ENCODE peak calls at places on chromosomes 7 and 10, in six cellular contexts. One of them, this sample, is unnamed.

GRCh38 chr7:21996641-21997040 is 50.9 kb upstream of the CDCA7L start:
- DNase-seq in activated CD4-positive, alpha-beta T cell treated with anti-CD3 and anti-CD28 coated beads for 36 hours: no peak
- DNase-seq in NCI-H2171: no peak
- DNase-seq in HEK293T: no peak
- DNase-seq in Calu3: no peak
- DNase-seq in activated CD8-positive, alpha-beta memory T cell treated with anti-CD3 and anti-CD28 coated beads, Interleukin-2, amount 50 U/mL, for 4 hours: no peak
- DNase-seq in this sample: no peak

GRCh38 chr7:5296627-5297226 is 14.0 kb downstream of the SLC29A4 start:
- DNase-seq in Calu3: no peak
- DNase-seq in activated CD4-positive, alpha-beta T cell treated with anti-CD3 and anti-CD28 coated beads for 36 hours: peak
- DNase-seq in activated CD8-positive, alpha-beta memory T cell treated with anti-CD3 and anti-CD28 coated beads, Interleukin-2, amount 50 U/mL, for 4 hours: peak
- DNase-seq in NCI-H2171: no peak
- DNase-seq in HEK293T: peak
- DNase-seq in this sample: peak

GRCh38 chr7:136870799-136871487 is 2.5 kb downstream of the CHRM2 start:
- DNase-seq in activated CD8-positive, alpha-beta memory T cell treated with anti-CD3 and anti-CD28 coated beads, Interleukin-2, amount 50 U/mL, for 4 hours: no peak
- DNase-seq in NCI-H2171: no peak
- DNase-seq in HEK293T: no peak
- DNase-seq in Calu3: no peak
- DNase-seq in activated CD4-positive, alpha-beta T cell treated with anti-CD3 and anti-CD28 coated beads for 36 hours: peak
- DNase-seq in this sample: no peak

GRCh38 chr7:27885652-27886051 is 145.7 kb downstream of the TAX1BP1 start:
- DNase-seq in activated CD4-positive, alpha-beta T cell treated with anti-CD3 and anti-CD28 coated beads for 36 hours: no peak
- DNase-seq in HEK293T: no peak
- DNase-seq in activated CD8-positive, alpha-beta memory T cell treated with anti-CD3 and anti-CD28 coated beads, Interleukin-2, amount 50 U/mL, for 4 hours: no peak
- DNase-seq in Calu3: no peak
- DNase-seq in NCI-H2171: no peak
- DNase-seq in this sample: no peak

GRCh38 chr10:91856637-91857036 is 52.6 kb downstream of the FGFBP3 start:
- DNase-seq in activated CD4-positive, alpha-beta T cell treated with anti-CD3 and anti-CD28 coated beads for 36 hours: no peak
- DNase-seq in NCI-H2171: no peak
- DNase-seq in Calu3: peak
- DNase-seq in HEK293T: no peak
- DNase-seq in activated CD8-positive, alpha-beta memory T cell treated with anti-CD3 and anti-CD28 coated beads, Interleukin-2, amount 50 U/mL, for 4 hours: no peak
- DNase-seq in this sample: no peak

GRCh38 chr10:69332278-69333010 is 54.1 kb downstream of the HK1 start:
- DNase-seq in NCI-H2171: no peak
- DNase-seq in activated CD8-positive, alpha-beta memory T cell treated with anti-CD3 and anti-CD28 coated beads, Interleukin-2, amount 50 U/mL, for 4 hours: no peak
- DNase-seq in HEK293T: no peak
- DNase-seq in Calu3: peak
- DNase-seq in activated CD4-positive, alpha-beta T cell treated with anti-CD3 and anti-CD28 coated beads for 36 hours: no peak
- DNase-seq in this sample: peak

GRCh38 chr7:157974678-157975230 is 612.9 kb downstream of the PTPRN2 start:
- DNase-seq in Calu3: no peak
- DNase-seq in activated CD4-positive, alpha-beta T cell treated with anti-CD3 and anti-CD28 coated beads for 36 hours: no peak
- DNase-seq in activated CD8-positive, alpha-beta memory T cell treated with anti-CD3 and anti-CD28 coated beads, Interleukin-2, amount 50 U/mL, for 4 hours: no peak
- DNase-seq in HEK293T: no peak
- DNase-seq in NCI-H2171: no peak
- DNase-seq in this sample: no peak

GRCh38 chr10:120477723-120478270 is 20.8 kb downstream of the PLPP4 start:
- DNase-seq in Calu3: no peak
- DNase-seq in activated CD4-positive, alpha-beta T cell treated with anti-CD3 and anti-CD28 coated beads for 36 hours: no peak
- DNase-seq in activated CD8-positive, alpha-beta memory T cell treated with anti-CD3 and anti-CD28 coated beads, Interleukin-2, amount 50 U/mL, for 4 hours: no peak
- DNase-seq in NCI-H2171: no peak
- DNase-seq in HEK293T: no peak
- DNase-seq in this sample: no peak

GRCh38 chr10:26890956-26891355 is 30.2 kb upstream of the ABI1 start:
- DNase-seq in NCI-H2171: peak
- DNase-seq in activated CD4-positive, alpha-beta T cell treated with anti-CD3 and anti-CD28 coated beads for 36 hours: peak
- DNase-seq in activated CD8-positive, alpha-beta memory T cell treated with anti-CD3 and anti-CD28 coated beads, Interleukin-2, amount 50 U/mL, for 4 hours: no peak
- DNase-seq in Calu3: peak
- DNase-seq in HEK293T: peak
- DNase-seq in this sample: no peak

GRCh38 chr10:104049497-104050250 is 36.0 kb downstream of the COL17A1 start:
- DNase-seq in activated CD8-positive, alpha-beta memory T cell treated with anti-CD3 and anti-CD28 coated beads, Interleukin-2, amount 50 U/mL, for 4 hours: no peak
- DNase-seq in HEK293T: no peak
- DNase-seq in Calu3: peak
- DNase-seq in NCI-H2171: no peak
- DNase-seq in activated CD4-positive, alpha-beta T cell treated with anti-CD3 and anti-CD28 coated beads for 36 hours: no peak
- DNase-seq in this sample: no peak

GRCh38 chr7:126940723-126941307 is 311.9 kb downstream of the GRM8 start:
- DNase-seq in activated CD4-positive, alpha-beta T cell treated with anti-CD3 and anti-CD28 coated beads for 36 hours: no peak
- DNase-seq in Calu3: peak
- DNase-seq in activated CD8-positive, alpha-beta memory T cell treated with anti-CD3 and anti-CD28 coated beads, Interleukin-2, amount 50 U/mL, for 4 hours: no peak
- DNase-seq in NCI-H2171: no peak
- DNase-seq in HEK293T: no peak
- DNase-seq in this sample: no peak

GRCh38 chr7:100693312-100694195 is 496 bp downstream of the GIGYF1 start:
- DNase-seq in Calu3: no peak
- DNase-seq in activated CD4-positive, alpha-beta T cell treated with anti-CD3 and anti-CD28 coated beads for 36 hours: no peak
- DNase-seq in NCI-H2171: no peak
- DNase-seq in HEK293T: peak
- DNase-seq in activated CD8-positive, alpha-beta memory T cell treated with anti-CD3 and anti-CD28 coated beads, Interleukin-2, amount 50 U/mL, for 4 hours: no peak
- DNase-seq in this sample: peak

GRCh38 chr10:104641150-104642000 is at the start of gene SORCS3:
- DNase-seq in activated CD4-positive, alpha-beta T cell treated with anti-CD3 and anti-CD28 coated beads for 36 hours: peak
- DNase-seq in activated CD8-positive, alpha-beta memory T cell treated with anti-CD3 and anti-CD28 coated beads, Interleukin-2, amount 50 U/mL, for 4 hours: no peak
- DNase-seq in Calu3: no peak
- DNase-seq in NCI-H2171: no peak
- DNase-seq in HEK293T: no peak
- DNase-seq in this sample: no peak

GRCh38 chr7:26860361-26860760 is 4.0 kb downstream of the SKAP2 start:
- DNase-seq in activated CD8-positive, alpha-beta memory T cell treated with anti-CD3 and anti-CD28 coated beads, Interleukin-2, amount 50 U/mL, for 4 hours: no peak
- DNase-seq in activated CD4-positive, alpha-beta T cell treated with anti-CD3 and anti-CD28 coated beads for 36 hours: no peak
- DNase-seq in NCI-H2171: no peak
- DNase-seq in Calu3: peak
- DNase-seq in HEK293T: no peak
- DNase-seq in this sample: no peak

GRCh38 chr7:103637726-103638125 is 191.7 kb upstream of the SLC26A5 start:
- DNase-seq in NCI-H2171: no peak
- DNase-seq in Calu3: no peak
- DNase-seq in activated CD4-positive, alpha-beta T cell treated with anti-CD3 and anti-CD28 coated beads for 36 hours: no peak
- DNase-seq in activated CD8-positive, alpha-beta memory T cell treated with anti-CD3 and anti-CD28 coated beads, Interleukin-2, amount 50 U/mL, for 4 hours: no peak
- DNase-seq in HEK293T: no peak
- DNase-seq in this sample: no peak

GRCh38 chr10:4656576-4657194 is 169.3 kb upstream of the AKR1E2 start:
- DNase-seq in NCI-H2171: peak
- DNase-seq in activated CD4-positive, alpha-beta T cell treated with anti-CD3 and anti-CD28 coated beads for 36 hours: peak
- DNase-seq in Calu3: peak
- DNase-seq in HEK293T: peak
- DNase-seq in activated CD8-positive, alpha-beta memory T cell treated with anti-CD3 and anti-CD28 coated beads, Interleukin-2, amount 50 U/mL, for 4 hours: peak
- DNase-seq in this sample: no peak

GRCh38 chr10:108901766-108902365 is 1021.4 kb downstream of the XPNPEP1 start:
- DNase-seq in activated CD8-positive, alpha-beta memory T cell treated with anti-CD3 and anti-CD28 coated beads, Interleukin-2, amount 50 U/mL, for 4 hours: no peak
- DNase-seq in HEK293T: no peak
- DNase-seq in NCI-H2171: no peak
- DNase-seq in Calu3: no peak
- DNase-seq in activated CD4-positive, alpha-beta T cell treated with anti-CD3 and anti-CD28 coated beads for 36 hours: no peak
- DNase-seq in this sample: no peak

GRCh38 chr7:25430200-25430953 is 202.1 kb upstream of the NPVF start:
- DNase-seq in HEK293T: no peak
- DNase-seq in activated CD8-positive, alpha-beta memory T cell treated with anti-CD3 and anti-CD28 coated beads, Interleukin-2, amount 50 U/mL, for 4 hours: no peak
- DNase-seq in NCI-H2171: no peak
- DNase-seq in Calu3: no peak
- DNase-seq in activated CD4-positive, alpha-beta T cell treated with anti-CD3 and anti-CD28 coated beads for 36 hours: no peak
- DNase-seq in this sample: no peak

GRCh38 chr10:9331583-9332008 is 1277.1 kb downstream of the GATA3 start:
- DNase-seq in activated CD4-positive, alpha-beta T cell treated with anti-CD3 and anti-CD28 coated beads for 36 hours: no peak
- DNase-seq in Calu3: no peak
- DNase-seq in NCI-H2171: no peak
- DNase-seq in activated CD8-positive, alpha-beta memory T cell treated with anti-CD3 and anti-CD28 coated beads, Interleukin-2, amount 50 U/mL, for 4 hours: no peak
- DNase-seq in HEK293T: peak
- DNase-seq in this sample: no peak

GRCh38 chr7:69800495-69800894 is 202.2 kb downstream of the AUTS2 start:
- DNase-seq in HEK293T: peak
- DNase-seq in NCI-H2171: no peak
- DNase-seq in activated CD8-positive, alpha-beta memory T cell treated with anti-CD3 and anti-CD28 coated beads, Interleukin-2, amount 50 U/mL, for 4 hours: no peak
- DNase-seq in Calu3: no peak
- DNase-seq in activated CD4-positive, alpha-beta T cell treated with anti-CD3 and anti-CD28 coated beads for 36 hours: no peak
- DNase-seq in this sample: no peak

GRCh38 chr10:35889226-35889625 is 247.1 kb upstream of the FZD8 start:
- DNase-seq in NCI-H2171: no peak
- DNase-seq in activated CD8-positive, alpha-beta memory T cell treated with anti-CD3 and anti-CD28 coated beads, Interleukin-2, amount 50 U/mL, for 4 hours: no peak
- DNase-seq in Calu3: no peak
- DNase-seq in activated CD4-positive, alpha-beta T cell treated with anti-CD3 and anti-CD28 coated beads for 36 hours: no peak
- DNase-seq in HEK293T: no peak
- DNase-seq in this sample: no peak

GRCh38 chr7:121034929-121035328 is 46.4 kb downstream of the CPED1 start:
- DNase-seq in Calu3: no peak
- DNase-seq in HEK293T: no peak
- DNase-seq in NCI-H2171: no peak
- DNase-seq in activated CD8-positive, alpha-beta memory T cell treated with anti-CD3 and anti-CD28 coated beads, Interleukin-2, amount 50 U/mL, for 4 hours: no peak
- DNase-seq in activated CD4-positive, alpha-beta T cell treated with anti-CD3 and anti-CD28 coated beads for 36 hours: no peak
- DNase-seq in this sample: no peak

GRCh38 chr7:1898628-1899185 is 228.6 kb downstream of the ELFN1 start:
- DNase-seq in activated CD4-positive, alpha-beta T cell treated with anti-CD3 and anti-CD28 coated beads for 36 hours: no peak
- DNase-seq in Calu3: no peak
- DNase-seq in activated CD8-positive, alpha-beta memory T cell treated with anti-CD3 and anti-CD28 coated beads, Interleukin-2, amount 50 U/mL, for 4 hours: no peak
- DNase-seq in NCI-H2171: no peak
- DNase-seq in HEK293T: no peak
- DNase-seq in this sample: no peak

GRCh38 chr10:104925232-104925851 is 284.3 kb downstream of the SORCS3 start:
- DNase-seq in activated CD8-positive, alpha-beta memory T cell treated with anti-CD3 and anti-CD28 coated beads, Interleukin-2, amount 50 U/mL, for 4 hours: no peak
- DNase-seq in Calu3: peak
- DNase-seq in NCI-H2171: no peak
- DNase-seq in HEK293T: peak
- DNase-seq in activated CD4-positive, alpha-beta T cell treated with anti-CD3 and anti-CD28 coated beads for 36 hours: peak
- DNase-seq in this sample: no peak

GRCh38 chr10:95445837-95446347 is 115.3 kb downstream of the SORBS1 start:
- DNase-seq in NCI-H2171: peak
- DNase-seq in Calu3: peak
- DNase-seq in activated CD8-positive, alpha-beta memory T cell treated with anti-CD3 and anti-CD28 coated beads, Interleukin-2, amount 50 U/mL, for 4 hours: no peak
- DNase-seq in HEK293T: peak
- DNase-seq in activated CD4-positive, alpha-beta T cell treated with anti-CD3 and anti-CD28 coated beads for 36 hours: peak
- DNase-seq in this sample: no peak

GRCh38 chr7:91270372-91270771 is 6.1 kb downstream of the FZD1 start:
- DNase-seq in activated CD4-positive, alpha-beta T cell treated with anti-CD3 and anti-CD28 coated beads for 36 hours: no peak
- DNase-seq in activated CD8-positive, alpha-beta memory T cell treated with anti-CD3 and anti-CD28 coated beads, Interleukin-2, amount 50 U/mL, for 4 hours: no peak
- DNase-seq in NCI-H2171: no peak
- DNase-seq in HEK293T: no peak
- DNase-seq in Calu3: no peak
- DNase-seq in this sample: no peak

GRCh38 chr7:129877146-129877792 is 75.5 kb downstream of the UBE2H start:
- DNase-seq in NCI-H2171: no peak
- DNase-seq in activated CD8-positive, alpha-beta memory T cell treated with anti-CD3 and anti-CD28 coated beads, Interleukin-2, amount 50 U/mL, for 4 hours: no peak
- DNase-seq in activated CD4-positive, alpha-beta T cell treated with anti-CD3 and anti-CD28 coated beads for 36 hours: no peak
- DNase-seq in HEK293T: no peak
- DNase-seq in Calu3: no peak
- DNase-seq in this sample: no peak

GRCh38 chr10:132497083-132497680 is 40.4 kb upstream of the INPP5A start:
- DNase-seq in NCI-H2171: no peak
- DNase-seq in Calu3: no peak
- DNase-seq in activated CD4-positive, alpha-beta T cell treated with anti-CD3 and anti-CD28 coated beads for 36 hours: peak
- DNase-seq in HEK293T: no peak
- DNase-seq in activated CD8-positive, alpha-beta memory T cell treated with anti-CD3 and anti-CD28 coated beads, Interleukin-2, amount 50 U/mL, for 4 hours: no peak
- DNase-seq in this sample: no peak

GRCh38 chr10:127293640-127294039 is 97.2 kb upstream of the INSYN2A start:
- DNase-seq in activated CD8-positive, alpha-beta memory T cell treated with anti-CD3 and anti-CD28 coated beads, Interleukin-2, amount 50 U/mL, for 4 hours: no peak
- DNase-seq in activated CD4-positive, alpha-beta T cell treated with anti-CD3 and anti-CD28 coated beads for 36 hours: peak
- DNase-seq in NCI-H2171: no peak
- DNase-seq in Calu3: no peak
- DNase-seq in HEK293T: no peak
- DNase-seq in this sample: no peak

GRCh38 chr7:74467876-74468275 is 14.2 kb downstream of the GTF2IRD1 start:
- DNase-seq in activated CD8-positive, alpha-beta memory T cell treated with anti-CD3 and anti-CD28 coated beads, Interleukin-2, amount 50 U/mL, for 4 hours: no peak
- DNase-seq in HEK293T: no peak
- DNase-seq in NCI-H2171: no peak
- DNase-seq in activated CD4-positive, alpha-beta T cell treated with anti-CD3 and anti-CD28 coated beads for 36 hours: no peak
- DNase-seq in Calu3: no peak
- DNase-seq in this sample: no peak

GRCh38 chr10:97647556-97647955 is 7.1 kb downstream of the PI4K2A start:
- DNase-seq in activated CD4-positive, alpha-beta T cell treated with anti-CD3 and anti-CD28 coated beads for 36 hours: no peak
- DNase-seq in NCI-H2171: no peak
- DNase-seq in Calu3: no peak
- DNase-seq in HEK293T: no peak
- DNase-seq in activated CD8-positive, alpha-beta memory T cell treated with anti-CD3 and anti-CD28 coated beads, Interleukin-2, amount 50 U/mL, for 4 hours: no peak
- DNase-seq in this sample: no peak

GRCh38 chr7:127253289-127254162 is 785 bp upstream of the GRM8 start:
- DNase-seq in Calu3: peak
- DNase-seq in NCI-H2171: peak
- DNase-seq in HEK293T: peak
- DNase-seq in activated CD4-positive, alpha-beta T cell treated with anti-CD3 and anti-CD28 coated beads for 36 hours: peak
- DNase-seq in activated CD8-positive, alpha-beta memory T cell treated with anti-CD3 and anti-CD28 coated beads, Interleukin-2, amount 50 U/mL, for 4 hours: peak
- DNase-seq in this sample: peak

GRCh38 chr10:129707406-129708388 is 240.7 kb downstream of the MGMT start:
- DNase-seq in activated CD4-positive, alpha-beta T cell treated with anti-CD3 and anti-CD28 coated beads for 36 hours: no peak
- DNase-seq in activated CD8-positive, alpha-beta memory T cell treated with anti-CD3 and anti-CD28 coated beads, Interleukin-2, amount 50 U/mL, for 4 hours: no peak
- DNase-seq in NCI-H2171: no peak
- DNase-seq in HEK293T: no peak
- DNase-seq in Calu3: no peak
- DNase-seq in this sample: peak

This sample was measured in Peyer's patch.